ENCODE peak calls at places on chromosomes 12 and 14, in ten cellular contexts. B, L, D, W, H, C, N, J, I and R are unnamed samples.

GRCh38 chr14:106657460-106657859 is 1131.1 kb downstream of the TMEM121 start:
- DNase-seq in B (no peak), L (no peak), D (no peak), W (peak; percentile 17), H (no peak), C (no peak), N (no peak), J (no peak), I (peak; percentile 77), R (no peak)

GRCh38 chr12:95997276-95997675 is 1.1 kb upstream of the HAL start:
- DNase-seq in B (no peak), L (no peak), D (no peak), W (no peak), H (no peak), C (no peak), N (no peak), J (no peak), I (no peak), R (no peak)

GRCh38 chr14:55129086-55129427 is at the start of gene LGALS3:
- DNase-seq in B (peak; percentile 47), L (no peak), D (peak; percentile 23), W (peak; percentile 92), H (peak; percentile 90), C (peak; percentile 84), N (no peak), J (peak; percentile 83), I (peak; percentile 66), R (peak; percentile 36)

GRCh38 chr12:26338574-26339572 is 143.5 kb downstream of the SSPN start:
- DNase-seq in B (no peak), L (peak; percentile 41), D (no peak), W (no peak), H (no peak), C (no peak), N (no peak), J (no peak), I (no peak), R (peak; percentile 43)

GRCh38 chr12:112575559-112576067 is 156.9 kb downstream of the PTPN11 start:
- DNase-seq in B (no peak), L (no peak), D (no peak), W (no peak), H (no peak), C (no peak), N (no peak), J (no peak), I (no peak), R (no peak)

GRCh38 chr14:78790262-78790661 is 620.1 kb downstream of the NRXN3 start:
- DNase-seq in B (no peak), L (no peak), D (peak; percentile 16), W (no peak), H (no peak), C (no peak), N (no peak), J (no peak), I (no peak), R (no peak)

GRCh38 chr14:103194256-103195045 is 71.2 kb downstream of the TNFAIP2 start:
- DNase-seq in B (no peak), L (no peak), D (no peak), W (no peak), H (no peak), C (no peak), N (peak; percentile 58), J (no peak), I (no peak), R (peak; percentile 32)

GRCh38 chr14:55249423-55249822 is 21.8 kb upstream of the FBXO34 start:
- DNase-seq in B (no peak), L (no peak), D (no peak), W (no peak), H (no peak), C (no peak), N (no peak), J (no peak), I (no peak), R (peak; percentile 39)

GRCh38 chr12:55642275-55643068 is 5.8 kb downstream of the OR10P1 start:
- DNase-seq in B (no peak), L (no peak), D (no peak), W (peak; percentile 31), H (no peak), C (no peak), N (no peak), J (no peak), I (no peak), R (no peak)

GRCh38 chr12:117035287-117035686 is 63.9 kb downstream of the TESC start:
- DNase-seq in B (no peak), L (no peak), D (no peak), W (no peak), H (no peak), C (no peak), N (no peak), J (no peak), I (no peak), R (no peak)

GRCh38 chr14:105474478-105475268 is at the start of gene CRIP2:
- DNase-seq in B (peak; percentile 80), L (no peak), D (peak; percentile 68), W (peak; percentile 90), H (no peak), C (peak; percentile 77), N (no peak), J (no peak), I (no peak), R (no peak)

GRCh38 chr12:80509781-80510556 is 65.9 kb downstream of the PTPRQ start:
- DNase-seq in B (peak; percentile 19), L (no peak), D (no peak), W (no peak), H (no peak), C (no peak), N (peak; percentile 83), J (no peak), I (no peak), R (peak; percentile 78)

GRCh38 chr14:65203574-65203973 is 101.3 kb upstream of the MAX start:
- DNase-seq in B (no peak), L (no peak), D (no peak), W (no peak), H (no peak), C (no peak), N (no peak), J (no peak), I (no peak), R (no peak)

GRCh38 chr14:101446387-101446969 is 114.8 kb upstream of the DIO3 start:
- DNase-seq in B (no peak), L (no peak), D (no peak), W (no peak), H (no peak), C (no peak), N (no peak), J (no peak), I (no peak), R (no peak)

GRCh38 chr12:47276253-47277070 is 196.7 kb upstream of the AMIGO2 start:
- DNase-seq in B (no peak), L (no peak), D (no peak), W (peak; percentile 39), H (no peak), C (peak; percentile 54), N (peak; percentile 52), J (no peak), I (peak; percentile 78), R (no peak)

GRCh38 chr12:20627001-20627588 is 68.0 kb upstream of the SLCO1C1 start:
- DNase-seq in B (no peak), L (no peak), D (no peak), W (no peak), H (no peak), C (no peak), N (no peak), J (no peak), I (no peak), R (no peak)

GRCh38 chr14:92785601-92786426 is 8.3 kb upstream of the GOLGA5 start:
- DNase-seq in B (no peak), L (no peak), D (no peak), W (no peak), H (no peak), C (peak; percentile 29), N (peak; percentile 47), J (no peak), I (no peak), R (peak; percentile 78)

GRCh38 chr12:11892065-11892391 is 178.7 kb upstream of the BCL2L14 start:
- DNase-seq in B (no peak), L (no peak), D (no peak), W (no peak), H (no peak), C (no peak), N (no peak), J (no peak), I (no peak), R (no peak)
- TF ChIP-seq CTCF in B (peak; percentile 31), L (no peak), D (peak; percentile 41), W (no peak), H (no peak), C (peak; percentile 38), N (peak; percentile 30), J (peak; percentile 31), I (no peak), R (peak; percentile 59)

GRCh38 chr12:104057771-104058197 is 6.5 kb upstream of the HCFC2 start:
- DNase-seq in B (peak; percentile 22), L (no peak), D (no peak), W (peak; percentile 36), H (no peak), C (no peak), N (no peak), J (no peak), I (no peak), R (no peak)
- TF ChIP-seq CTCF in B (peak; percentile 81), L (peak; percentile 86), D (peak; percentile 54), W (peak; percentile 41), H (no peak), C (peak; percentile 60), N (peak; percentile 73), J (peak; percentile 60), I (peak; percentile 61), R (peak; percentile 81)

GRCh38 chr12:15928345-15928744 is 17.2 kb downstream of the DERA start:
- DNase-seq in B (no peak), L (no peak), D (no peak), W (no peak), H (no peak), C (no peak), N (peak; percentile 42), J (no peak), I (no peak), R (peak; percentile 67)

GRCh38 chr12:15933751-15934150 is 22.6 kb downstream of the DERA start:
- DNase-seq in B (no peak), L (no peak), D (no peak), W (no peak), H (no peak), C (no peak), N (peak; percentile 32), J (no peak), I (no peak), R (peak; percentile 9)

GRCh38 chr12:15928870-15929571 is 17.9 kb downstream of the DERA start:
- DNase-seq in B (no peak), L (no peak), D (no peak), W (peak; percentile 31), H (no peak), C (peak; percentile 35), N (no peak), J (no peak), I (no peak), R (no peak)

GRCh38 chr12:15932975-15933374 is 21.8 kb downstream of the DERA start:
- DNase-seq in B (no peak), L (no peak), D (no peak), W (no peak), H (no peak), C (no peak), N (no peak), J (no peak), I (no peak), R (no peak)

GRCh38 chr12:15931590-15932053 is 20.5 kb downstream of the DERA start:
- DNase-seq in B (no peak), L (no peak), D (no peak), W (no peak), H (no peak), C (no peak), N (no peak), J (no peak), I (no peak), R (no peak)
- TF ChIP-seq CTCF in B (peak; percentile 29), L (peak; percentile 35), D (no peak), W (no peak), H (no peak), C (no peak), N (no peak), J (no peak), I (no peak), R (peak; percentile 37)

GRCh38 chr12:113591480-113591971 is 119.9 kb upstream of the LHX5 start:
- DNase-seq in B (peak; percentile 46), L (no peak), D (peak; percentile 26), W (peak; percentile 77), H (no peak), C (no peak), N (no peak), J (no peak), I (no peak), R (no peak)
- TF ChIP-seq CTCF in B (no peak), L (no peak), D (no peak), W (no peak), H (no peak), C (no peak), N (no peak), J (no peak), I (no peak), R (no peak)